ENCODE peak calls at places on chromosome 12, in five cellular contexts. O is AML-193, V is amniotic stem cell, P is cardiac fibroblast, K is hippocampal formation. A is an unnamed sample.

GRCh38 chr12:124636138-124636968 is 68.9 kb upstream of the NCOR2 start:
- DNase-seq in V (no peak), P (peak; percentile 87), O (no peak), K (no peak), A (no peak)

GRCh38 chr12:16384732-16385131 is 37.3 kb downstream of the MGST1 start:
- DNase-seq in P (no peak), V (no peak), K (no peak), O (no peak), A (no peak)

GRCh38 chr12:96230646-96231045 is 36.5 kb downstream of the ELK3 start:
- DNase-seq in V (no peak), O (no peak), P (no peak), K (no peak), A (no peak)

GRCh38 chr12:1488908-1489381 is 105.4 kb downstream of the FBXL14 start:
- DNase-seq in V (no peak), P (peak; percentile 75), O (no peak), K (no peak), A (no peak)

GRCh38 chr12:1491983-1492697 is 102.2 kb downstream of the FBXL14 start:
- DNase-seq in K (no peak), V (no peak), O (no peak), P (no peak), A (no peak)

GRCh38 chr12:115794659-115795081 is 482.8 kb downstream of the MED13L start:
- DNase-seq in K (no peak), O (no peak), P (no peak), V (no peak), A (peak; percentile 2)

GRCh38 chr12:2051700-2052625 is 824 bp upstream of the CACNA1C start:
- DNase-seq in K (no peak), V (no peak), O (no peak), P (no peak), A (no peak)

GRCh38 chr12:2891240-2892053 is 756 bp downstream of the TULP3 start:
- DNase-seq in O (no peak), P (peak; percentile 68), K (no peak), V (peak; percentile 46), A (peak; percentile 64)

GRCh38 chr12:89935850-89936249 is 227.2 kb upstream of the ATP2B1 start:
- DNase-seq in O (no peak), K (no peak), P (no peak), V (no peak), A (no peak)

GRCh38 chr12:17214910-17215309 is 608.9 kb upstream of the LMO3 start:
- DNase-seq in P (no peak), K (no peak), O (no peak), V (no peak), A (no peak)

GRCh38 chr12:47273191-47273626 is 193.4 kb upstream of the AMIGO2 start:
- DNase-seq in P (peak; percentile 40), K (no peak), V (no peak), O (no peak), A (no peak)

GRCh38 chr12:115451151-115451784 is 767.3 kb upstream of the TBX3 start:
- DNase-seq in P (no peak), O (no peak), V (no peak), K (no peak), A (no peak)

GRCh38 chr12:112148031-112148513 is 22.7 kb downstream of the TRAFD1 start:
- DNase-seq in V (no peak), K (no peak), P (peak; percentile 89), O (no peak), A (no peak)

GRCh38 chr12:33438025-33438772 is 1.4 kb downstream of the SYT10 start:
- DNase-seq in O (no peak), P (no peak), V (no peak), K (no peak), A (no peak)

GRCh38 chr12:5034605-5035004 is 9.1 kb upstream of the KCNA5 start:
- DNase-seq in P (no peak), O (no peak), V (no peak), K (no peak), A (no peak)

GRCh38 chr12:1978078-1978477 is 26.2 kb downstream of the DCP1B start:
- DNase-seq in V (no peak), P (peak; percentile 11), K (no peak), O (no peak), A (no peak)

GRCh38 chr12:104187446-104188155 is 28.0 kb upstream of the TXNRD1 start:
- DNase-seq in O (no peak), P (no peak), K (no peak), V (no peak), A (no peak)

GRCh38 chr12:123102381-123102780 is 48.5 kb downstream of the PITPNM2 start:
- DNase-seq in K (no peak), P (no peak), O (no peak), V (no peak), A (no peak)

GRCh38 chr12:50110762-50111416 is 1.1 kb upstream of the COX14 start:
- DNase-seq in K (no peak), V (no peak), O (no peak), P (peak; percentile 56), A (no peak)

GRCh38 chr12:40058721-40059190 is 47.1 kb downstream of the SLC2A13 start:
- DNase-seq in P (peak; percentile 22), V (no peak), O (no peak), K (peak; percentile 15), A (peak; percentile 22)

GRCh38 chr12:122848471-122849351 is 13.5 kb downstream of the HIP1R start:
- DNase-seq in V (no peak), P (no peak), O (no peak), K (no peak), A (no peak)

GRCh38 chr12:7731499-7731898 is 15.7 kb downstream of the CLEC4C start:
- DNase-seq in P (no peak), O (no peak), V (no peak), K (no peak), A (no peak)

GRCh38 chr12:93060666-93061413 is 131.7 kb upstream of the EEA1 start:
- DNase-seq in K (no peak), O (no peak), V (no peak), P (peak; percentile 36), A (peak; percentile 17)

GRCh38 chr12:3698218-3698974 is 54.5 kb downstream of the CRACR2A start:
- DNase-seq in K (no peak), P (peak; percentile 95), O (no peak), V (peak; percentile 86), A (no peak)

GRCh38 chr12:52022841-52023181 is 16.1 kb downstream of the TAMALIN start:
- DNase-seq in K (no peak), V (no peak), P (no peak), O (no peak), A (no peak)

GRCh38 chr12:113056631-113057488 is at the start of gene DTX1:
- DNase-seq in O (no peak), V (no peak), K (no peak), P (no peak), A (no peak)

GRCh38 chr12:89154743-89155530 is 197.4 kb downstream of the DUSP6 start:
- DNase-seq in K (no peak), V (no peak), O (no peak), P (no peak), A (no peak)

GRCh38 chr12:70196732-70197361 is 46.4 kb upstream of the CNOT2 start:
- DNase-seq in V (no peak), O (no peak), K (no peak), P (peak; percentile 22), A (peak; percentile 57)

GRCh38 chr12:29278673-29279420 is 102.1 kb downstream of the ERGIC2 start:
- DNase-seq in V (no peak), O (no peak), K (no peak), P (peak; percentile 60), A (no peak)

GRCh38 chr12:53579545-53579955 is 46.6 kb downstream of the ATF7 start:
- DNase-seq in P (no peak), K (no peak), O (no peak), V (no peak), A (no peak)

GRCh38 chr12:88298014-88298682 is 156.0 kb downstream of the TMTC3 start:
- DNase-seq in O (no peak), K (no peak), V (no peak), P (no peak), A (no peak)

GRCh38 chr12:112381898-112382796 is at the start of gene HECTD4:
- DNase-seq in O (peak; percentile 86), P (peak; percentile 81), V (peak; percentile 73), K (peak; percentile 83), A (peak; percentile 89)

GRCh38 chr12:44542716-44543115 is 333.4 kb downstream of the NELL2 start:
- DNase-seq in K (no peak), P (no peak), V (no peak), O (no peak), A (no peak)

GRCh38 chr12:76552343-76552938 is 7.1 kb downstream of the OSBPL8 start:
- DNase-seq in V (no peak), K (no peak), P (peak; percentile 43), O (no peak), A (no peak)

GRCh38 chr12:103546959-103547358 is 40.1 kb upstream of the STAB2 start:
- DNase-seq in O (no peak), V (no peak), P (no peak), K (no peak), A (no peak)

A was measured in globus pallidus.